ENCODE peak calls at places on chromosomes 4 and X, in seven cellular contexts. N is IMR-90; V is HCEC 1CT; E is EH; Y is activated naive CD8-positive, alpha-beta T cell treated with anti-CD3 and anti-CD28 coated beads, Interleukin-2, amount 50 U/mL, for 24 hours; R is stimulated activated CD4-positive, alpha-beta T cell treated with anti-CD3 and anti-CD28 coated beads, Interleukin-15, amount 100 ng/mL, for 24 hours; H is OCI-M1. K is an unnamed sample.
A peak's percentile ranks its signal among the peaks of the same experiment; 100 is the strongest.

GRCh38 chr4:6331018-6331417 is 61.4 kb downstream of the WFS1 start:
- DNase-seq in R (peak; percentile 44), E (peak; percentile 26), N (peak; percentile 20), V (no peak), H (peak; percentile 31), Y (peak; percentile 14), K (peak; percentile 22)

GRCh38 chr4:178083968-178084367 is 641.7 kb upstream of the AGA start:
- DNase-seq in R (no peak), E (no peak), Y (no peak), V (no peak), N (no peak), H (no peak), K (no peak)

GRCh38 chrX:132481449-132481848 is 7.4 kb downstream of the MBNL3 start:
- DNase-seq in R (no peak), E (no peak), N (no peak), Y (no peak), H (no peak), V (no peak), K (no peak)

GRCh38 chr4:20359692-20360091 is 108.0 kb downstream of the SLIT2 start:
- DNase-seq in Y (no peak), V (no peak), N (no peak), R (no peak), E (no peak), H (peak; percentile 72), K (no peak)

GRCh38 chrX:71216446-71216845 is 6.6 kb upstream of the GJB1 start:
- DNase-seq in N (no peak), Y (no peak), R (no peak), H (no peak), E (no peak), V (no peak), K (no peak)

GRCh38 chrX:117327306-117327705 is 789.3 kb downstream of the KLHL13 start:
- DNase-seq in R (no peak), H (no peak), Y (no peak), N (no peak), V (no peak), E (no peak), K (no peak)

GRCh38 chr4:2793578-2793919 is 664 bp downstream of the SH3BP2 start:
- DNase-seq in H (peak; percentile 58), Y (peak; percentile 73), V (peak; percentile 41), R (peak; percentile 79), E (peak; percentile 73), N (peak; percentile 57), K (no peak)

GRCh38 chrX:8868070-8868795 is 67.0 kb upstream of the FAM9A start:
- DNase-seq in E (peak; percentile 36), H (no peak), N (peak; percentile 95), V (peak; percentile 41), Y (no peak), R (no peak), K (no peak)

GRCh38 chr4:87354168-87355102 is 31.8 kb upstream of the HSD17B13 start:
- DNase-seq in H (no peak), V (peak; percentile 9), R (no peak), N (peak; percentile 42), Y (no peak), E (peak; percentile 39), K (no peak)

GRCh38 chr4:104907991-104908390 is 238.7 kb upstream of the TET2 start:
- DNase-seq in N (no peak), H (no peak), Y (no peak), R (no peak), E (no peak), V (no peak), K (no peak)

GRCh38 chr4:123767801-123768200 is 371.2 kb downstream of the SPRY1 start:
- DNase-seq in R (no peak), Y (no peak), N (peak; percentile 80), H (no peak), V (peak; percentile 25), E (peak; percentile 21), K (no peak)

GRCh38 chr4:123997116-123997515 is 600.5 kb downstream of the SPRY1 start:
- DNase-seq in V (no peak), R (no peak), E (peak; percentile 31), H (no peak), N (no peak), Y (no peak), K (no peak)

GRCh38 chr4:123342498-123342897 is 54.1 kb upstream of the SPRY1 start:
- DNase-seq in R (no peak), N (no peak), Y (no peak), H (peak; percentile 24), E (no peak), V (no peak), K (no peak)

GRCh38 chr4:80035336-80035735 is 37.7 kb downstream of the ANTXR2 start:
- DNase-seq in R (no peak), H (peak; percentile 38), E (no peak), N (no peak), Y (no peak), V (no peak), K (no peak)

GRCh38 chrX:120301960-120302359 is 9.3 kb downstream of the TMEM255A start:
- DNase-seq in N (no peak), H (no peak), E (no peak), Y (no peak), V (no peak), R (no peak), K (no peak)

GRCh38 chrX:18676470-18676869 is 4.6 kb upstream of the RS1 start:
- DNase-seq in N (peak; percentile 5), R (no peak), V (no peak), E (no peak), Y (no peak), H (no peak), K (no peak)

GRCh38 chr4:136001791-136002190 is 1530.5 kb downstream of the PCDH18 start:
- DNase-seq in Y (no peak), V (no peak), N (no peak), H (no peak), E (no peak), R (no peak), K (no peak)

GRCh38 chrX:64975491-64975890 is 759 bp downstream of the ZC4H2 start:
- DNase-seq in R (peak; percentile 38), V (no peak), Y (peak; percentile 18), E (peak; percentile 15), H (no peak), N (no peak), K (peak; percentile 10)

GRCh38 chrX:36859231-36859630 is 148.9 kb upstream of the FAM47C start:
- DNase-seq in V (no peak), E (no peak), H (no peak), Y (no peak), R (no peak), N (no peak), K (no peak)

K was measured in germinal center.